ENCODE peak calls at places on chromosomes 7 and 10, in four cellular contexts. K, Q, X and F are unnamed samples.

GRCh38 chr7:48244902-48245301 is 73.6 kb downstream of the ABCA13 start:
- DNase-seq in K (no peak), Q (peak; percentile 41), X (no peak), F (peak; percentile 90)

GRCh38 chr10:32981760-32982159 is 23.7 kb upstream of the ITGB1 start:
- DNase-seq in K (peak; percentile 39), Q (no peak), X (peak; percentile 54), F (peak; percentile 86)

GRCh38 chr7:112084506-112084905 is 121.7 kb downstream of the DOCK4 start:
- DNase-seq in K (no peak), Q (no peak), X (no peak), F (no peak)

GRCh38 chr10:68543004-68543918 is 15.9 kb upstream of the SLC25A16 start:
- DNase-seq in K (no peak), Q (no peak), X (no peak), F (peak; percentile 43)

GRCh38 chr7:1677206-1678069 is 7.4 kb downstream of the ELFN1 start:
- DNase-seq in K (no peak), Q (peak; percentile 6), X (no peak), F (no peak)

GRCh38 chr7:80699030-80699638 is 60.7 kb downstream of the CD36 start:
- DNase-seq in K (no peak), Q (no peak), X (no peak), F (peak; percentile 71)

GRCh38 chr10:21649441-21649872 is 115.4 kb downstream of the MLLT10 start:
- DNase-seq in K (no peak), Q (no peak), X (no peak), F (no peak)

GRCh38 chr10:11345224-11346054 is 266.0 kb downstream of the USP6NL start:
- DNase-seq in K (no peak), Q (no peak), X (no peak), F (peak; percentile 23)

GRCh38 chr7:130875265-130875741 is 141.3 kb upstream of the KLF14 start:
- DNase-seq in K (peak; percentile 47), Q (no peak), X (peak; percentile 76), F (peak; percentile 58)

DNA sequence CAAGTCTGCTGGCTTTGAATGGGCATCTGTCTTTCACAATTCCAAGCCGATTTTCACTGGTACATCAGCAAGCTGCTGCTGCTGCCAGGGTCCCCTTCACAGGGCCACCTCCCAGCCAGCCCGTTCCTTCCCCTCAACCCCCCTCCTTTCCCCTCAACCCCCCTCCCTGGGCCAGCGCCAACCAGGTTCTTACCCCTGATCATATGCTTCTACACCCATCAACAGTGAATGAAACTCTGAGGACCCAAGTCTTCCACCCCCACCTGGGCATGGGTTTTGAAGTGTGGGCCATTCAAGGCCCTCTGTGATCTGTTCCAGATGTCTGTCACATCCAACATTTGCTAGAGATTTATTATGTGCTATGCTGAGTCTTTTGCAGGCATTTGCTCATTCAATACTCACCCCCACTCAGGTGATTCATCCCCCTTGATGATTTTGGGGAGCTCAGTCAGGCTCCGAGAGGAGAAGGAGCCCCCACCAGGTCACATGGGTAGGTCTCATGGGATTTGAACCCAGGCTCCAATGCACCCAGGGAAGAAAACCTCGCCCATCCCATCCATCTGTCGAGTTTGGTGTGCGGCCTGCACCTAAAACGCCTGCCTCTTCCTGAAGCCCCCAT is 52.7 kb upstream of the FOXK1 start:
- DNase-seq in K (no peak), Q (no peak), X (no peak), F (no peak)
- H3K27me3 ChIP-seq in K (peaks cover 7% of the 10 kb centered on the region), Q (no peaks in the 10 kb centered on the region), X (no peaks in the 10 kb centered on the region), F (no peaks in the 10 kb centered on the region)

GRCh38 chr10:131890276-131891195 is 10.3 kb upstream of the PPP2R2D start:
- DNase-seq in K (no peak), Q (no peak), X (no peak), F (no peak)

GRCh38 chr10:131891929-131892816 is 8.6 kb upstream of the PPP2R2D start:
- DNase-seq in K (no peak), Q (no peak), X (no peak), F (no peak)

GRCh38 chr10:131895116-131895515 is 5.7 kb upstream of the PPP2R2D start:
- DNase-seq in K (no peak), Q (no peak), X (no peak), F (no peak)

GRCh38 chr10:131891196-131891928 is 9.4 kb upstream of the PPP2R2D start:
- DNase-seq in K (no peak), Q (no peak), X (no peak), F (no peak)

GRCh38 chr10:131892817-131893675 is 7.8 kb upstream of the PPP2R2D start:
- DNase-seq in K (no peak), Q (no peak), X (no peak), F (no peak)
- H3K27me3 ChIP-seq in K (peaks cover 59% of the 10 kb centered on the region), Q (peaks cover 48% of the 10 kb centered on the region), X (no peaks in the 10 kb centered on the region), F (no peaks in the 10 kb centered on the region)

GRCh38 chr7:16712916-16713315 is 40.6 kb upstream of the TSPAN13 start:
- DNase-seq in K (no peak), Q (no peak), X (no peak), F (no peak)
- H3K27me3 ChIP-seq in K (no peaks in the 10 kb centered on the region), Q (no peaks in the 10 kb centered on the region), X (no peaks in the 10 kb centered on the region), F (no peaks in the 10 kb centered on the region)

GRCh38 chr7:155361363-155361680 is 63.6 kb downstream of the INSIG1 start:
- DNase-seq in K (no peak), Q (no peak), X (no peak), F (no peak)
- H3K27me3 ChIP-seq in K (peaks cover 94% of the 10 kb centered on the region), Q (peaks cover 78% of the 10 kb centered on the region), X (no peaks in the 10 kb centered on the region), F (peaks cover 56% of the 10 kb centered on the region)

GRCh38 chr10:127904311-127904710 is 2.6 kb upstream of the PTPRE start:
- DNase-seq in K (no peak), Q (no peak), X (no peak), F (no peak)

GRCh38 chr10:127906548-127907377 is at the start of gene PTPRE:
- DNase-seq in K (peak; percentile 82), Q (no peak), X (peak; percentile 61), F (peak; percentile 85)

GRCh38 chr10:127905623-127906261 is 1.2 kb upstream of the PTPRE start:
- DNase-seq in K (no peak), Q (no peak), X (no peak), F (no peak)

GRCh38 chr10:127903789-127904188 is 3.1 kb upstream of the PTPRE start:
- DNase-seq in K (no peak), Q (no peak), X (no peak), F (peak; percentile 54)

DNA sequence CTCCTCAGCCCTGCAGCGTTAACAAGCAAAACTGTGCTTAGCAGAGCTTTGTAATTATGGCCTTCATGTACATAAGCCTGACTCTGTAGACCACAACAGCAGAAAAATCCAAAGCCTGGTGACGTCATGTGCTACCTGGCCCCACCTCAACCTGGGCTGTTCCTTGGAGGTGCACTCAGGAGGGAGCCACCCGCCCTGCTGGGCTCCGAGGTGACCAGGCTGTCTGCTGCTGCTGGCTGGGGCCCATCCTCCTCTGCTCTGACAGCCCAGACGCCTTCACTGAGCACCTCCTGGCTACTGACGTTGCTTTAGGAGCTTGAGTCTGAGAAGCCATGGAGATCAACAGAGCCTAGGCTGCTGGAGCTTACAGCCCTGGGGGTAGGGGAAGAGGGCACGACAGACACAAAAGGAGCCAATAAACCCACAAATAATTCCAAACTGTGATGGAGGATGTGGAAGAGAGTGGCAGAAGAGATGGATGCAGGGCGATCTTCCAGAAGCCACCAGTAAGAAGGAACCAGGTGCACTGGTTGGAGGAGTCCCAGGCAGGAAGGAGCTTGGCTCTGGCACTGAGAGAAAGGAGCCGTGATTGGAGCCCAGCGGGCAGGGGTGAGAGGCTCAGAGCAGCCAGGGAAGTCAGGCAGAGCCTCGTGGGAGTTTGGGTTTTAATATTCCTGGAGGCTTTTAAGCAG is 1.8 kb upstream of the PTPRE start:
- DNase-seq in K (no peak), Q (no peak), X (no peak), F (no peak)
- H3K27me3 ChIP-seq in K (no peaks in the 10 kb centered on the region), Q (no peaks in the 10 kb centered on the region), X (no peaks in the 10 kb centered on the region), F (peaks cover 29% of the 10 kb centered on the region)

GRCh38 chr10:99522511-99523250 is 10.1 kb upstream of the NKX2-3 start:
- DNase-seq in K (no peak), Q (no peak), X (no peak), F (no peak)
- H3K27me3 ChIP-seq in K (peaks cover 100% of the 10 kb centered on the region), Q (peaks cover 95% of the 10 kb centered on the region), X (peaks cover 7% of the 10 kb centered on the region), F (peaks cover 91% of the 10 kb centered on the region)

GRCh38 chr7:2934211-2934731 is 90.2 kb upstream of the GNA12 start:
- DNase-seq in K (no peak), Q (no peak), X (no peak), F (no peak)

GRCh38 chr7:2936301-2936700 is 92.2 kb upstream of the GNA12 start:
- DNase-seq in K (no peak), Q (no peak), X (no peak), F (no peak)

GRCh38 chr7:2936891-2937580 is 92.9 kb upstream of the GNA12 start:
- DNase-seq in K (no peak), Q (no peak), X (no peak), F (no peak)

GRCh38 chr7:2932761-2933251 is 88.7 kb upstream of the GNA12 start:
- DNase-seq in K (no peak), Q (no peak), X (no peak), F (no peak)

DNA sequence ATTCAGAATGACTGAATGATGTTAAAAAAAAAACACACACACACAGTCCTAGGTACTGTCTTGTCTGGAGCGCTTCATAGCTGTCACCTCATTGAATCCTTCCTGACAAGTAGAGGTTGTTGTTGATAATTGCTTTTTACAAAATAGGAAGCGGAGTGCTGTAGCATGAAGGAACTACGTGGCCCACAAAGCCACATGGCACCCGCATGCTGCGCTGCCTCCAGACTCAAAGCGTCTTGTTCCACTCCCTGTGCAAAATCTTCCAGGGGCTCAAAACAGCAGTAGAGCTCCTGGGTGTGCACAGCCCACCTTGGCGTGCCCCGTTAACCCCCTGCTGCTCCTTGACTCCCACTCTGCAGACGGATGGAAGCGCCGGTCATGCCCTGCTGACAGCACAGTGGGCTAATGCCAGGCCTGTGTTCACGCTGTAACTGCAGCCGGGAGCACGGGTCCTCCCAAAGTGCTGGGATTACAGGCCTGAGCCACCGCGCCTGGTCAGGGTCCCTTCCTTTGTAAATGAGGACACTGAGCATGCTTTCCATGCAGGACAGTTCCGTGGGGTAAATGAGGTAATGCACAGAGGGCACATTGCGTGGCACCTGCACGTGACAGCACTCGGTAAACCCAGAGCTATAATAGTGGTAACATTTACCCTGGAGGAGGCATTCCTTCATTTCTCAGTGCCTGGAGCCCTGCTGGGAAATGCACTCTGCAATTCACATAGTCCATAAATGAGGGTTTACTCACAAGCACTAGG is 91.1 kb upstream of the GNA12 start:
- DNase-seq in K (no peak), Q (no peak), X (no peak), F (no peak)
- H3K27me3 ChIP-seq in K (peaks cover 89% of the 10 kb centered on the region), Q (no peaks in the 10 kb centered on the region), X (no peaks in the 10 kb centered on the region), F (peaks cover 4% of the 10 kb centered on the region)

GRCh38 chr10:42930516-42931205 is 146.2 kb upstream of the RET start:
- DNase-seq in K (no peak), Q (no peak), X (no peak), F (no peak)
- H3K27me3 ChIP-seq in K (peaks cover 100% of the 10 kb centered on the region), Q (peaks cover 35% of the 10 kb centered on the region), X (no peaks in the 10 kb centered on the region), F (peaks cover 41% of the 10 kb centered on the region)